ENCODE peak calls at places on chromosome 20, in four cellular contexts. One of them, this sample, is unnamed.

GRCh38 chr20:1388706-1389483 is 4.0 kb downstream of the FKBP1A start:
- DNase-seq in fibroblast of lung: no peak
- DNase-seq in naive thymus-derived CD4-positive, alpha-beta T cell: no peak
- DNase-seq in MG63: no peak
- DNase-seq in this sample: no peak

GRCh38 chr20:17662333-17663039 is 19.6 kb downstream of the RRBP1 start:
- DNase-seq in naive thymus-derived CD4-positive, alpha-beta T cell: no peak
- DNase-seq in MG63: no peak
- DNase-seq in fibroblast of lung: peak
- DNase-seq in this sample: peak

GRCh38 chr20:39812116-39812515 is 850.0 kb downstream of the DHX35 start:
- DNase-seq in naive thymus-derived CD4-positive, alpha-beta T cell: no peak
- DNase-seq in MG63: no peak
- DNase-seq in fibroblast of lung: peak
- DNase-seq in this sample: no peak

GRCh38 chr20:39263076-39263475 is 300.9 kb downstream of the DHX35 start:
- DNase-seq in MG63: no peak
- DNase-seq in fibroblast of lung: peak
- DNase-seq in naive thymus-derived CD4-positive, alpha-beta T cell: no peak
- DNase-seq in this sample: no peak

GRCh38 chr20:50572922-50573777 is 63.0 kb downstream of the PTPN1 start:
- DNase-seq in MG63: peak
- DNase-seq in naive thymus-derived CD4-positive, alpha-beta T cell: no peak
- DNase-seq in fibroblast of lung: peak
- DNase-seq in this sample: peak

GRCh38 chr20:63080811-63081210 is 74.0 kb upstream of the BHLHE23 start:
- DNase-seq in fibroblast of lung: no peak
- DNase-seq in MG63: no peak
- DNase-seq in naive thymus-derived CD4-positive, alpha-beta T cell: no peak
- DNase-seq in this sample: no peak

GRCh38 chr20:3583765-3584164 is 79.4 kb downstream of the GFRA4 start:
- DNase-seq in MG63: no peak
- DNase-seq in naive thymus-derived CD4-positive, alpha-beta T cell: no peak
- DNase-seq in fibroblast of lung: no peak
- DNase-seq in this sample: no peak

GRCh38 chr20:34262488-34263288 is 21.5 kb downstream of the ASIP start:
- DNase-seq in MG63: peak
- DNase-seq in fibroblast of lung: peak
- DNase-seq in naive thymus-derived CD4-positive, alpha-beta T cell: no peak
- DNase-seq in this sample: no peak

GRCh38 chr20:45861157-45862075 is 4.0 kb downstream of the ZSWIM3 start:
- DNase-seq in MG63: no peak
- DNase-seq in naive thymus-derived CD4-positive, alpha-beta T cell: no peak
- DNase-seq in fibroblast of lung: no peak
- DNase-seq in this sample: no peak

GRCh38 chr20:53711333-53712211 is 117.9 kb upstream of the ZNF217 start:
- DNase-seq in naive thymus-derived CD4-positive, alpha-beta T cell: no peak
- DNase-seq in MG63: no peak
- DNase-seq in fibroblast of lung: no peak
- DNase-seq in this sample: no peak

GRCh38 chr20:59770851-59771250 is 162.6 kb downstream of the SYCP2 start:
- DNase-seq in MG63: no peak
- DNase-seq in naive thymus-derived CD4-positive, alpha-beta T cell: no peak
- DNase-seq in fibroblast of lung: no peak
- DNase-seq in this sample: no peak

GRCh38 chr20:17493173-17493572 is 38.0 kb downstream of the BFSP1 start:
- DNase-seq in naive thymus-derived CD4-positive, alpha-beta T cell: no peak
- DNase-seq in fibroblast of lung: no peak
- DNase-seq in MG63: no peak
- DNase-seq in this sample: no peak

GRCh38 chr20:10469599-10469998 is 34.5 kb downstream of the SLX4IP start:
- DNase-seq in naive thymus-derived CD4-positive, alpha-beta T cell: no peak
- DNase-seq in MG63: peak
- DNase-seq in fibroblast of lung: peak
- DNase-seq in this sample: peak

GRCh38 chr20:57323034-57323433 is 6.6 kb upstream of the SPO11 start:
- DNase-seq in fibroblast of lung: no peak
- DNase-seq in naive thymus-derived CD4-positive, alpha-beta T cell: no peak
- DNase-seq in MG63: peak
- DNase-seq in this sample: peak

GRCh38 chr20:60895363-60896079 is 356.5 kb upstream of the CDH4 start:
- DNase-seq in naive thymus-derived CD4-positive, alpha-beta T cell: no peak
- DNase-seq in MG63: no peak
- DNase-seq in fibroblast of lung: no peak
- DNase-seq in this sample: no peak

GRCh38 chr20:57482148-57482547 is 42.8 kb downstream of the CTCFL start:
- DNase-seq in MG63: no peak
- DNase-seq in fibroblast of lung: no peak
- DNase-seq in naive thymus-derived CD4-positive, alpha-beta T cell: no peak
- DNase-seq in this sample: no peak

GRCh38 chr20:23253524-23253923 is 97.1 kb upstream of the NXT1 start:
- DNase-seq in naive thymus-derived CD4-positive, alpha-beta T cell: no peak
- DNase-seq in MG63: no peak
- DNase-seq in fibroblast of lung: no peak
- DNase-seq in this sample: no peak

GRCh38 chr20:62129731-62130531 is 7.7 kb downstream of the LSM14B start:
- DNase-seq in fibroblast of lung: no peak
- DNase-seq in naive thymus-derived CD4-positive, alpha-beta T cell: no peak
- DNase-seq in MG63: no peak
- DNase-seq in this sample: no peak

GRCh38 chr20:14775778-14776177 is 438.4 kb upstream of the FLRT3 start:
- DNase-seq in MG63: peak
- DNase-seq in naive thymus-derived CD4-positive, alpha-beta T cell: no peak
- DNase-seq in fibroblast of lung: peak
- DNase-seq in this sample: peak

GRCh38 chr20:46657618-46658017 is 6.4 kb upstream of the SLC13A3 start:
- DNase-seq in fibroblast of lung: no peak
- DNase-seq in naive thymus-derived CD4-positive, alpha-beta T cell: no peak
- DNase-seq in MG63: no peak
- DNase-seq in this sample: no peak

GRCh38 chr20:49281913-49282467 is 4.1 kb upstream of the ZNFX1 start:
- DNase-seq in naive thymus-derived CD4-positive, alpha-beta T cell: no peak
- DNase-seq in MG63: no peak
- DNase-seq in fibroblast of lung: no peak
- DNase-seq in this sample: no peak

GRCh38 chr20:49279677-49280462 is 2.0 kb upstream of the ZNFX1 start:
- DNase-seq in MG63: no peak
- DNase-seq in fibroblast of lung: peak
- DNase-seq in naive thymus-derived CD4-positive, alpha-beta T cell: no peak
- DNase-seq in this sample: no peak

GRCh38 chr20:49282584-49283171 is 4.8 kb upstream of the ZNFX1 start:
- DNase-seq in fibroblast of lung: no peak
- DNase-seq in naive thymus-derived CD4-positive, alpha-beta T cell: no peak
- DNase-seq in MG63: no peak
- DNase-seq in this sample: no peak

GRCh38 chr20:49280463-49281058 is 2.7 kb upstream of the ZNFX1 start:
- DNase-seq in naive thymus-derived CD4-positive, alpha-beta T cell: no peak
- DNase-seq in fibroblast of lung: no peak
- DNase-seq in MG63: no peak
- DNase-seq in this sample: no peak

GRCh38 chr20:49281059-49281912 is 3.4 kb upstream of the ZNFX1 start:
- DNase-seq in fibroblast of lung: peak
- DNase-seq in MG63: peak
- DNase-seq in naive thymus-derived CD4-positive, alpha-beta T cell: no peak
- DNase-seq in this sample: no peak
- H3K4me3 ChIP-seq in fibroblast of lung: peak
- H3K4me3 ChIP-seq in MG63: peak
- H3K4me3 ChIP-seq in naive thymus-derived CD4-positive, alpha-beta T cell: peak
- H3K4me3 ChIP-seq in this sample: peak

DNA sequence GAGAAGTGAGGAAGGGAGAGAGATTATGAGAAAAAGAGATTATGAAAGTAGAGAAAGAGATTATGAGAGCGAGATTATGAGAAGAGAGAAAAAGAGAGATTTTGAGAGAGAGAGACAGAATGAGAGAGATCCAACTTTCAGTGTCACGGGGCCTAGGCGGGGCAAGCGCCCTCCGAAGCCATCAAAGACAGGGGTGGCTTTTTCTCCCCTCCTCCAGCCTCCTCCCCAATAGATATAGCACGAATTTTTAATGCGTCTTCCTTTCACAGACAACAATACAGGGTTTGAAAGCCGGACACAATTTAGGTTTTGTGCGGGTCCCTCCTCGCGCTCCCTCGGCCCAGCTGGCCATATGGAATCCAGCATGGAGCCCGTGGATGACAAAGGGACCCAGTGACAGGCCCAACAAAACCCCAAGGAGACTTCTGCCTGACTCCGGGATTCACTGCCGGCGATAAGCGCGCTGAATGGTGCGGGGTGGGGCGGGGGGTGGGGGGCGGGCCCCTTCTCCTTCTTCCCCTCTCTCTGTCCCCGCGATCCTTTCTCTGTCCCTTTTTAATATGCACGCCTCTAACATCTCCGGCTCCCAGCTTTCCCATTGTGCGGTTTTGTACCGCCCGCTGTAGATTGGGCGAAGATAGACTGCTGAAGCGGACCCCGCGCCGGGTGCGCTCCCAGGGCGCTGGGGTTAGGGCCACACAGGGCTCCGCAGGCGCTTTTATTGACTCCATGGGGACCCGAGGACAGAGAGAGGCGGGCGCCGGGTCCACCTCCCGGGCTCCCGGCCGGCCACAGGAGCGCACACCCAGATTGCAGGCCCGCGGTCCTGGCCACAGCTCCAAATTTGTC is 5.4 kb downstream of the NKX2-2 start:
- DNase-seq in MG63: no peak
- DNase-seq in naive thymus-derived CD4-positive, alpha-beta T cell: no peak
- DNase-seq in fibroblast of lung: no peak
- DNase-seq in this sample: no peak
- H3K4me3 ChIP-seq in MG63: no peak
- H3K4me3 ChIP-seq in naive thymus-derived CD4-positive, alpha-beta T cell: no peak
- H3K4me3 ChIP-seq in fibroblast of lung: no peak
- H3K4me3 ChIP-seq in this sample: no peak

DNA sequence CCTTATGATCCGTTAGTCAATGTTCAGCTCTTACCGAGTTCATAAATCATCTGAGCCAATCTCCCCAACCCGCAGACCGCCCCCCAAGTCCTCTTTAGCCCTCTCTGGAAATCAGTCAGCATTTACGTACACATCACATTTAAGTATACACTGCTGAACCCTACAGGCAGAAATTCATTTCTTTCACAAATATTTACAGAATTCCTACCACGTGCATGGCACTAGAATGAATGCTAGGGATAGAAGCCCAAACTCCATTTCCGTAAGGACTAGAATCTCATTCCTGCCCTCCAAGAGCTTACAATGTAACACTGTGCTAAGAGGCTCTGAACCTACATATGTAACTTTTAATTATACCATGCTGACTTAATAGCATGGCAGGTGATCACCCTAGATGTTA is 1.8 kb downstream of the OSER1 start:
- DNase-seq in naive thymus-derived CD4-positive, alpha-beta T cell: no peak
- DNase-seq in MG63: no peak
- DNase-seq in fibroblast of lung: peak
- DNase-seq in this sample: no peak
- H3K4me3 ChIP-seq in naive thymus-derived CD4-positive, alpha-beta T cell: no peak
- H3K4me3 ChIP-seq in MG63: peak
- H3K4me3 ChIP-seq in fibroblast of lung: peak
- H3K4me3 ChIP-seq in this sample: peak

GRCh38 chr20:47784599-47785320 is 521 bp downstream of the SULF2 start:
- DNase-seq in fibroblast of lung: peak
- DNase-seq in naive thymus-derived CD4-positive, alpha-beta T cell: no peak
- DNase-seq in MG63: peak
- DNase-seq in this sample: no peak
- H3K4me3 ChIP-seq in fibroblast of lung: no peak
- H3K4me3 ChIP-seq in naive thymus-derived CD4-positive, alpha-beta T cell: no peak
- H3K4me3 ChIP-seq in MG63: peak
- H3K4me3 ChIP-seq in this sample: peak

GRCh38 chr20:20009784-20010253 is 7.3 kb upstream of the NAA20 start:
- DNase-seq in fibroblast of lung: no peak
- DNase-seq in MG63: no peak
- DNase-seq in naive thymus-derived CD4-positive, alpha-beta T cell: no peak
- DNase-seq in this sample: no peak
- H3K4me3 ChIP-seq in fibroblast of lung: no peak
- H3K4me3 ChIP-seq in MG63: no peak
- H3K4me3 ChIP-seq in naive thymus-derived CD4-positive, alpha-beta T cell: no peak
- H3K4me3 ChIP-seq in this sample: no peak

DNA sequence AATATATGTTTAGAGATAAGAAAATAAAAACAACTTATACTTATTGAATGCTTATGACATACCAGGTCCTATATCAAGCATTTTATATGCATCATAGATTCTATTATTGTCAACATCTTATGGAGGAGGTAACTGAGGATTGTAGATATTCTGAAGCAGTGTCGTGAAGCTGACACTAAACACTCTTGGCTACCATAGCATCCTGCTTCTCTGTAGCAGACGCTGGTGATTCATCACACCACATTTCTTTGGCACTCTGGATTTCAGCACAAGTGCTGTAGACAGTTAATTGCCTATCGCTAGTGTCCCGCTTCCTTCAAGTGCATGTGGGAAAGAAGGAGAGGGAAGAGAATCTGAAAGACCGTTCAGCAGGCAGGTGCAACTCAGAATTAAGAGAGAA is 317.1 kb downstream of the PLCB1 start:
- DNase-seq in MG63: peak
- DNase-seq in fibroblast of lung: no peak
- DNase-seq in naive thymus-derived CD4-positive, alpha-beta T cell: no peak
- DNase-seq in this sample: no peak
- H3K4me3 ChIP-seq in MG63: no peak
- H3K4me3 ChIP-seq in fibroblast of lung: no peak
- H3K4me3 ChIP-seq in naive thymus-derived CD4-positive, alpha-beta T cell: no peak
- H3K4me3 ChIP-seq in this sample: no peak

DNA sequence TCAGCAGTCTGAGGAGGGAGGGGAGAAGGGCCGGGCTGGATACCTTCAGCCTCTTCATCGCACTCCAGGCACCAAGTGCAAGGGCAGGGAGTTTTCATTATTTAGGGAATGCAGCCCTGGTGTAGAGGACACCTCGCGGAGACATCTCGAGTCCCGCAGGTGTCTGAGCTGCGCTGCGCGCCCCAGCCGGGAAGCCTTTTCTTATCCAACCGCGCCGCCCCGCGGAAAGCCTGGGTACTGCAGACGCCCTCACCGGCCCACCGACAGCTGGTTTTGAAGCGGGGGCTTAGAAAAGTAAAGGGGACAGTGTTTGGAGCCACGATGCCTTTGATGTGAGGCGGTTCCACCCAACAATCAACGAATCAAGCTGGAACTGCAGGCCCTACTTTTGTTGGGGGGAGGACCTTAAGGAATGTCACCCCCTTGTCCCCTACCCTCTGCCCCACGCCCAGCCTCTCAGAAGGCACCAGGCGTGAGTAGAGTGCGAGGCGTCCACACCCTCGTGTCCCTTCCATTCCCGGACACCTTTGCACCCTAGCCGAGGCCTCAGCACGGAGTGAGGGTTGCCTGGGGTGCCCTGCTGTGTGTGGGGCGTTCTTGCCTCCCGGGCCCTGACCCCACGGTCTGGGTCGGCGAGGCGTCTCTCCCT is 8.6 kb downstream of the NKX2-2 start:
- DNase-seq in fibroblast of lung: peak
- DNase-seq in MG63: peak
- DNase-seq in naive thymus-derived CD4-positive, alpha-beta T cell: peak
- DNase-seq in this sample: no peak
- H3K4me3 ChIP-seq in fibroblast of lung: peak
- H3K4me3 ChIP-seq in MG63: peak
- H3K4me3 ChIP-seq in naive thymus-derived CD4-positive, alpha-beta T cell: peak
- H3K4me3 ChIP-seq in this sample: peak